ENCODE peak calls at places on chromosomes 7 and 10, in four cellular contexts. X is IMR-90, D is A549, Y is K562. Z is an unnamed sample.

GRCh38 chr7:24466109-24466768 is 107.0 kb upstream of the PALS2 start:
- DNase-seq in X (no peak), D (no peak), Y (no peak), Z (no peak)

GRCh38 chr10:128062331-128062730 is 63.9 kb downstream of the MKI67 start:
- DNase-seq in Y (no peak), X (no peak), D (no peak), Z (peak)

GRCh38 chr10:45470098-45471012 is 96.3 kb downstream of the ALOX5 start:
- DNase-seq in X (peak), Y (peak), D (no peak), Z (peak)

GRCh38 chr7:136533732-136534131 is 334.7 kb upstream of the CHRM2 start:
- DNase-seq in X (no peak), Y (no peak), D (no peak), Z (no peak)

GRCh38 chr7:139635521-139636240 is 112.2 kb downstream of the CLEC2L start:
- DNase-seq in X (no peak), D (no peak), Y (no peak), Z (no peak)

GRCh38 chr10:102231357-102232318 is 5.5 kb downstream of the ELOVL3 start:
- DNase-seq in D (peak), X (no peak), Y (peak), Z (peak)

GRCh38 chr7:43113622-43114450 is 1.4 kb downstream of the HECW1 start:
- DNase-seq in X (no peak), Y (no peak), D (no peak), Z (peak)

GRCh38 chr7:99379043-99379577 is 4.6 kb downstream of the ARPC1B start:
- DNase-seq in X (peak), Y (peak), D (no peak), Z (no peak)

GRCh38 chr7:120079022-120079421 is 194.0 kb upstream of the KCND2 start:
- DNase-seq in D (no peak), Y (no peak), X (no peak), Z (no peak)

GRCh38 chr7:27178366-27178765 is 4.2 kb upstream of the HOXA10 start:
- DNase-seq in D (no peak), Y (no peak), X (no peak), Z (no peak)

GRCh38 chr10:13990392-13990805 is 340.3 kb downstream of the FRMD4A start:
- DNase-seq in Y (no peak), X (peak), D (no peak), Z (no peak)

GRCh38 chr7:74305987-74306736 is 17.0 kb downstream of the CLIP2 start:
- DNase-seq in X (no peak), D (no peak), Y (no peak), Z (peak)

GRCh38 chr7:108989319-108989718 is 419.6 kb downstream of the DNAJB9 start:
- DNase-seq in D (no peak), Y (no peak), X (no peak), Z (no peak)

GRCh38 chr10:81920213-81920829 is 45.3 kb downstream of the NRG3 start:
- DNase-seq in X (no peak), D (peak), Y (peak), Z (peak)

GRCh38 chr7:100612730-100613446 is 548 bp downstream of the MOSPD3 start:
- DNase-seq in Y (peak), D (no peak), X (no peak), Z (peak)

GRCh38 chr10:130105724-130106123 is 4.9 kb downstream of the C10orf143 start:
- DNase-seq in Y (no peak), X (no peak), D (no peak), Z (no peak)

GRCh38 chr7:112869111-112869774 is 79.0 kb upstream of the TMEM168 start:
- DNase-seq in X (peak), Y (peak), D (peak), Z (peak)

GRCh38 chr7:87875151-87876039 is 765 bp downstream of the SLC25A40 start:
- DNase-seq in Y (peak), X (peak), D (no peak), Z (peak)

GRCh38 chr10:110398419-110399162 is 93.9 kb upstream of the SMNDC1 start:
- DNase-seq in X (peak), Y (no peak), D (peak), Z (no peak)

GRCh38 chr7:42932861-42933591 is 850 bp downstream of the MRPL32 start:
- DNase-seq in D (no peak), X (peak), Y (peak), Z (peak)

GRCh38 chr7:128752251-128752650 is 13.1 kb downstream of the CALU start:
- DNase-seq in Y (no peak), X (no peak), D (no peak), Z (no peak)

GRCh38 chr10:90917231-90917967 is 3.5 kb downstream of the ANKRD1 start:
- DNase-seq in X (no peak), Y (no peak), D (no peak), Z (peak)

GRCh38 chr7:87110778-87111177 is 41.5 kb upstream of the DMTF1 start:
- DNase-seq in D (no peak), X (peak), Y (peak), Z (no peak)

GRCh38 chr10:94315975-94316464 is 46.7 kb downstream of the NOC3L start:
- DNase-seq in X (peak), D (no peak), Y (no peak), Z (no peak)

GRCh38 chr7:142188846-142189245 is 69.0 kb downstream of the PRSS58 start:
- DNase-seq in X (no peak), D (peak), Y (no peak), Z (no peak)

GRCh38 chr10:92291921-92292860 is 1.2 kb downstream of the MARCHF5 start:
- DNase-seq in X (peak), D (peak), Y (peak), Z (peak)

GRCh38 chr7:33702511-33703054 is 202.8 kb upstream of the BMPER start:
- DNase-seq in X (no peak), Y (no peak), D (no peak), Z (no peak)

GRCh38 chr7:157604661-157605381 is 268.0 kb downstream of the DNAJB6 start:
- DNase-seq in X (no peak), Y (no peak), D (no peak), Z (no peak)

DNA sequence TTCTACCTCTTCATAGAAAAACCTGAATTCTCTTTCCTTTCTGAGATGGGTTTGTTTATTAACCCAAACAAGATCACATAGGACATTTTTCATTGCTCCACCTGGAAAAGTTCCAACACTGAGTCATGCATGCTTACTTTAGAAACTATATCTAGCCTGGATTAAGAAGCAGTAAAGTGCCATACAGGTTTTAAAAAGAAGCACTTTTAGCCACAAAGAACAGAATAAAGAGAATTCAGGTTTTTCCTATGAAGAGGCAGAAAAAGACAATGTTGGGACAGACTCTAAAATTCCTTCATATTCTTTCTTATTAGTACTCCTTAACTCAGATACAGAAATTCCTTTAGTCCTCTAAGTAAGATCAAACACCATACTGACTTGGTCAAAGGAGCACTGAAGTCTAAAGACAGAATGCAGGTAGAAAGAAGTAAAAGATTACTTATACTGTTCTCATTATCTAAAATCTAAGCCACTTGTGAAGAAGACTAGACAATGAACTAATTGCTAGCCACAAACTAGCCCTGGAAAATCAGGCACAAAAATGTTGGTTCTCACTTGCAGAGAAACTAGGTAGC is 241.3 kb downstream of the ANK3 start:
- DNase-seq in D (no peak), X (peak), Y (peak), Z (no peak)
- TF ChIP-seq SMC3 in D (no peak), X (no peak), Y (no peak), Z (no peak)

GRCh38 chr10:114405011-114405350 is 679 bp upstream of the AFAP1L2 start:
- DNase-seq in Y (no peak), D (peak), X (no peak), Z (no peak)

GRCh38 chr10:114403545-114404161 is 649 bp downstream of the AFAP1L2 start:
- DNase-seq in D (peak), X (no peak), Y (no peak), Z (peak)

GRCh38 chr10:114406455-114406854 is 2.2 kb upstream of the AFAP1L2 start:
- DNase-seq in D (no peak), X (no peak), Y (no peak), Z (no peak)

GRCh38 chr10:114402871-114403544 is 1.3 kb downstream of the AFAP1L2 start:
- DNase-seq in Y (no peak), D (no peak), X (no peak), Z (no peak)

GRCh38 chr10:114404171-114405010 is at the start of gene AFAP1L2:
- DNase-seq in Y (no peak), D (peak), X (no peak), Z (peak)
- TF ChIP-seq SMC3 in Y (no peak), D (peak), X (no peak), Z (no peak)

GRCh38 chr7:37011151-37011890 is 287.0 kb upstream of the AOAH start:
- DNase-seq in D (no peak), X (no peak), Y (no peak), Z (no peak)
- TF ChIP-seq SMC3 in D (no peak), X (no peak), Y (no peak), Z (no peak)

GRCh38 chr7:11667071-11667809 is 164.8 kb downstream of the THSD7A start:
- DNase-seq in Y (no peak), X (no peak), D (no peak), Z (no peak)

GRCh38 chr7:11665381-11665780 is 166.6 kb downstream of the THSD7A start:
- DNase-seq in X (no peak), D (no peak), Y (no peak), Z (no peak)

GRCh38 chr7:11667810-11668185 is 164.2 kb downstream of the THSD7A start:
- DNase-seq in Y (no peak), X (no peak), D (no peak), Z (no peak)

GRCh38 chr7:11668727-11669126 is 163.3 kb downstream of the THSD7A start:
- DNase-seq in D (no peak), X (no peak), Y (no peak), Z (no peak)
- TF ChIP-seq SMC3 in D (no peak), X (no peak), Y (no peak), Z (no peak)